ENCODE peak calls at places on chromosomes 6 and 20, in five cellular contexts. One of them, this sample, is unnamed. For H3K79me2 and H4K20me1, the result is how much of the 10 kb centered on the place peaks cover.

GRCh38 chr20:47586648-47587306 is 85.1 kb downstream of the NCOA3 start:
- DNase-seq in endothelial cell of umbilical vein: no peak
- DNase-seq in H9: no peak
- DNase-seq in SK-N-SH: no peak
- DNase-seq in mammary epithelial cell: no peak
- DNase-seq in this sample: no peak

GRCh38 chr6:150056916-150057315 is 12.0 kb downstream of the ULBP3 start:
- DNase-seq in mammary epithelial cell: no peak
- DNase-seq in H9: no peak
- DNase-seq in endothelial cell of umbilical vein: no peak
- DNase-seq in SK-N-SH: no peak
- DNase-seq in this sample: no peak

GRCh38 chr20:9068896-9069663 is at the start of gene PLCB4:
- DNase-seq in endothelial cell of umbilical vein: peak
- DNase-seq in mammary epithelial cell: peak
- DNase-seq in SK-N-SH: peak
- DNase-seq in H9: peak
- DNase-seq in this sample: no peak

GRCh38 chr20:17642404-17643269 is 39.4 kb downstream of the RRBP1 start:
- DNase-seq in mammary epithelial cell: no peak
- DNase-seq in H9: no peak
- DNase-seq in endothelial cell of umbilical vein: no peak
- DNase-seq in SK-N-SH: no peak
- DNase-seq in this sample: no peak

GRCh38 chr6:165181951-165182414 is 127.4 kb downstream of the C6orf118 start:
- DNase-seq in mammary epithelial cell: peak
- DNase-seq in SK-N-SH: no peak
- DNase-seq in endothelial cell of umbilical vein: no peak
- DNase-seq in H9: no peak
- DNase-seq in this sample: no peak

GRCh38 chr20:36572701-36573102 is 695 bp upstream of the TGIF2 start:
- DNase-seq in SK-N-SH: peak
- DNase-seq in mammary epithelial cell: peak
- DNase-seq in H9: peak
- DNase-seq in endothelial cell of umbilical vein: no peak
- DNase-seq in this sample: peak

GRCh38 chr6:36073587-36073986 is 46.0 kb downstream of the MAPK14 start:
- DNase-seq in mammary epithelial cell: no peak
- DNase-seq in SK-N-SH: peak
- DNase-seq in endothelial cell of umbilical vein: no peak
- DNase-seq in H9: no peak
- DNase-seq in this sample: no peak

GRCh38 chr20:24660651-24661050 is 191.2 kb downstream of the SYNDIG1 start:
- DNase-seq in endothelial cell of umbilical vein: no peak
- DNase-seq in SK-N-SH: no peak
- DNase-seq in mammary epithelial cell: no peak
- DNase-seq in H9: no peak
- DNase-seq in this sample: no peak

GRCh38 chr6:83633609-83634008 is 75.3 kb downstream of the SNAP91 start:
- DNase-seq in mammary epithelial cell: no peak
- DNase-seq in endothelial cell of umbilical vein: no peak
- DNase-seq in SK-N-SH: no peak
- DNase-seq in H9: peak
- DNase-seq in this sample: no peak

GRCh38 chr6:147201885-147202515 is 2.2 kb upstream of the STXBP5 start:
- DNase-seq in SK-N-SH: peak
- DNase-seq in endothelial cell of umbilical vein: no peak
- DNase-seq in mammary epithelial cell: peak
- DNase-seq in H9: peak
- DNase-seq in this sample: peak

GRCh38 chr6:32941412-32941784 is 570 bp upstream of the HLA-DMB start:
- DNase-seq in H9: no peak
- DNase-seq in endothelial cell of umbilical vein: peak
- DNase-seq in mammary epithelial cell: no peak
- DNase-seq in SK-N-SH: no peak
- DNase-seq in this sample: peak

GRCh38 chr20:37223053-37223452 is 38.6 kb downstream of the GHRH start:
- DNase-seq in endothelial cell of umbilical vein: no peak
- DNase-seq in SK-N-SH: no peak
- DNase-seq in mammary epithelial cell: peak
- DNase-seq in H9: no peak
- DNase-seq in this sample: peak

GRCh38 chr20:37384683-37385174 is 38.8 kb downstream of the SRC start:
- DNase-seq in endothelial cell of umbilical vein: peak
- DNase-seq in SK-N-SH: peak
- DNase-seq in mammary epithelial cell: peak
- DNase-seq in H9: peak
- DNase-seq in this sample: peak

GRCh38 chr6:40328376-40328987 is 258.7 kb downstream of the LRFN2 start:
- DNase-seq in mammary epithelial cell: peak
- DNase-seq in SK-N-SH: peak
- DNase-seq in H9: peak
- DNase-seq in endothelial cell of umbilical vein: no peak
- DNase-seq in this sample: peak

GRCh38 chr6:151451417-151451949 is 443 bp downstream of the RMND1 start:
- DNase-seq in SK-N-SH: no peak
- DNase-seq in endothelial cell of umbilical vein: peak
- DNase-seq in H9: no peak
- DNase-seq in mammary epithelial cell: no peak
- DNase-seq in this sample: no peak

GRCh38 chr20:25055711-25056492 is 2.0 kb downstream of the ACSS1 start:
- DNase-seq in H9: no peak
- DNase-seq in SK-N-SH: no peak
- DNase-seq in endothelial cell of umbilical vein: peak
- DNase-seq in mammary epithelial cell: no peak
- DNase-seq in this sample: no peak

GRCh38 chr6:139372326-139373153 is 1.9 kb downstream of the CITED2 start:
- DNase-seq in endothelial cell of umbilical vein: peak
- DNase-seq in H9: no peak
- DNase-seq in mammary epithelial cell: no peak
- DNase-seq in SK-N-SH: no peak
- DNase-seq in this sample: no peak

GRCh38 chr6:34157851-34158250 is 12.0 kb upstream of the GRM4 start:
- DNase-seq in H9: no peak
- DNase-seq in endothelial cell of umbilical vein: no peak
- DNase-seq in mammary epithelial cell: no peak
- DNase-seq in SK-N-SH: peak
- DNase-seq in this sample: no peak

GRCh38 chr6:49849121-49849907 is 17.0 kb downstream of the CRISP1 start:
- DNase-seq in H9: no peak
- DNase-seq in SK-N-SH: peak
- DNase-seq in mammary epithelial cell: peak
- DNase-seq in endothelial cell of umbilical vein: peak
- DNase-seq in this sample: peak

GRCh38 chr6:136060759-136061158 is 189.4 kb downstream of the MTFR2 start:
- DNase-seq in SK-N-SH: no peak
- DNase-seq in endothelial cell of umbilical vein: no peak
- DNase-seq in H9: no peak
- DNase-seq in mammary epithelial cell: no peak
- DNase-seq in this sample: no peak

GRCh38 chr6:22447191-22447590 is 122.2 kb upstream of the HDGFL1 start:
- DNase-seq in SK-N-SH: no peak
- DNase-seq in mammary epithelial cell: no peak
- DNase-seq in endothelial cell of umbilical vein: peak
- DNase-seq in H9: no peak
- DNase-seq in this sample: no peak

GRCh38 chr20:32560989-32561830 is 23.9 kb downstream of the NOL4L start:
- DNase-seq in endothelial cell of umbilical vein: no peak
- DNase-seq in mammary epithelial cell: no peak
- DNase-seq in H9: no peak
- DNase-seq in SK-N-SH: no peak
- DNase-seq in this sample: no peak

GRCh38 chr6:20426177-20427082 is 24.8 kb downstream of the E2F3 start:
- DNase-seq in endothelial cell of umbilical vein: no peak
- DNase-seq in H9: no peak
- DNase-seq in SK-N-SH: no peak
- DNase-seq in mammary epithelial cell: no peak
- DNase-seq in this sample: no peak

GRCh38 chr6:88311561-88311960 is 145.4 kb upstream of the CNR1 start:
- DNase-seq in mammary epithelial cell: no peak
- DNase-seq in H9: no peak
- DNase-seq in SK-N-SH: no peak
- DNase-seq in endothelial cell of umbilical vein: no peak
- DNase-seq in this sample: no peak

GRCh38 chr20:8515810-8516435 is 383.9 kb downstream of the PLCB1 start:
- DNase-seq in mammary epithelial cell: no peak
- DNase-seq in endothelial cell of umbilical vein: no peak
- DNase-seq in SK-N-SH: no peak
- DNase-seq in H9: no peak
- DNase-seq in this sample: no peak

GRCh38 chr6:151639750-151640149 is 145.9 kb downstream of the CCDC170 start:
- DNase-seq in H9: no peak
- DNase-seq in mammary epithelial cell: no peak
- DNase-seq in endothelial cell of umbilical vein: no peak
- DNase-seq in SK-N-SH: no peak
- DNase-seq in this sample: no peak

GRCh38 chr20:41531876-41532275 is 86.3 kb downstream of the CHD6 start:
- DNase-seq in SK-N-SH: no peak
- DNase-seq in endothelial cell of umbilical vein: no peak
- DNase-seq in mammary epithelial cell: no peak
- DNase-seq in H9: no peak
- DNase-seq in this sample: no peak
- H3K4me2 ChIP-seq in SK-N-SH: no peak
- H3K4me2 ChIP-seq in endothelial cell of umbilical vein: no peak
- H3K4me2 ChIP-seq in mammary epithelial cell: no peak
- H3K4me2 ChIP-seq in H9: no peak
- H3K4me2 ChIP-seq in this sample: no peak

GRCh38 chr20:49103647-49104364 is 57.7 kb downstream of the CSE1L start:
- DNase-seq in endothelial cell of umbilical vein: no peak
- DNase-seq in H9: no peak
- DNase-seq in SK-N-SH: no peak
- DNase-seq in mammary epithelial cell: no peak
- DNase-seq in this sample: no peak

GRCh38 chr20:49103019-49103418 is 56.9 kb downstream of the CSE1L start:
- DNase-seq in mammary epithelial cell: no peak
- DNase-seq in endothelial cell of umbilical vein: no peak
- DNase-seq in SK-N-SH: no peak
- DNase-seq in H9: no peak
- DNase-seq in this sample: no peak

GRCh38 chr20:49098136-49098535 is 52.0 kb downstream of the CSE1L start:
- DNase-seq in endothelial cell of umbilical vein: no peak
- DNase-seq in mammary epithelial cell: no peak
- DNase-seq in H9: no peak
- DNase-seq in SK-N-SH: no peak
- DNase-seq in this sample: no peak

GRCh38 chr20:49099011-49099410 is 52.9 kb downstream of the CSE1L start:
- DNase-seq in mammary epithelial cell: no peak
- DNase-seq in H9: no peak
- DNase-seq in endothelial cell of umbilical vein: no peak
- DNase-seq in SK-N-SH: no peak
- DNase-seq in this sample: no peak

DNA sequence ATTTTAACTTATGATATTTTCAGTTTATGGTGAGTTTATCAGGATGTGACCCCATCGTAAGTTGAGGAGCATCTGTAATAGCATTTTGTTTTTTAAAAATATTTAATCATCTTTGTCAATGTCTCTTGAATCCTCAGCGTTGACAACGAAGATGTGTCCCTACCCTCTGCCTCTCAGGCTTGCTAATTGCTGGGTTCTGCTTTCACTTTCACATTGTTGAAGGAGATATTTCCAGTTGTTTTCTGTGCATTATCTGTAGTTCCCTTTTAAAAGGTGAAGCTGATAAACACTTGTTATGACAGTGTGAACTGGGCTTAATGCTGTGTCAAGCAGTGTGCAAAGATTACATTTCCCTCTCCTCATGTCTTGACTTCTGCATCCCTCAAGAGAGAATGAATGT is 54.8 kb downstream of the CSE1L start:
- DNase-seq in SK-N-SH: no peak
- DNase-seq in endothelial cell of umbilical vein: no peak
- DNase-seq in H9: no peak
- DNase-seq in mammary epithelial cell: no peak
- DNase-seq in this sample: no peak
- H3K79me2 ChIP-seq in SK-N-SH: under half
- H3K79me2 ChIP-seq in endothelial cell of umbilical vein: under half
- H3K79me2 ChIP-seq in H9: under half
- H3K79me2 ChIP-seq in mammary epithelial cell: under half
- H3K79me2 ChIP-seq in this sample: under half

GRCh38 chr6:108588586-108588985 is 27.9 kb downstream of the FOXO3 start:
- DNase-seq in H9: no peak
- DNase-seq in endothelial cell of umbilical vein: peak
- DNase-seq in SK-N-SH: no peak
- DNase-seq in mammary epithelial cell: peak
- DNase-seq in this sample: no peak
- H4K20me1 ChIP-seq in H9: under half
- H4K20me1 ChIP-seq in endothelial cell of umbilical vein: under half
- H4K20me1 ChIP-seq in SK-N-SH: under half
- H4K20me1 ChIP-seq in mammary epithelial cell: under half
- H4K20me1 ChIP-seq in this sample: under half

DNA sequence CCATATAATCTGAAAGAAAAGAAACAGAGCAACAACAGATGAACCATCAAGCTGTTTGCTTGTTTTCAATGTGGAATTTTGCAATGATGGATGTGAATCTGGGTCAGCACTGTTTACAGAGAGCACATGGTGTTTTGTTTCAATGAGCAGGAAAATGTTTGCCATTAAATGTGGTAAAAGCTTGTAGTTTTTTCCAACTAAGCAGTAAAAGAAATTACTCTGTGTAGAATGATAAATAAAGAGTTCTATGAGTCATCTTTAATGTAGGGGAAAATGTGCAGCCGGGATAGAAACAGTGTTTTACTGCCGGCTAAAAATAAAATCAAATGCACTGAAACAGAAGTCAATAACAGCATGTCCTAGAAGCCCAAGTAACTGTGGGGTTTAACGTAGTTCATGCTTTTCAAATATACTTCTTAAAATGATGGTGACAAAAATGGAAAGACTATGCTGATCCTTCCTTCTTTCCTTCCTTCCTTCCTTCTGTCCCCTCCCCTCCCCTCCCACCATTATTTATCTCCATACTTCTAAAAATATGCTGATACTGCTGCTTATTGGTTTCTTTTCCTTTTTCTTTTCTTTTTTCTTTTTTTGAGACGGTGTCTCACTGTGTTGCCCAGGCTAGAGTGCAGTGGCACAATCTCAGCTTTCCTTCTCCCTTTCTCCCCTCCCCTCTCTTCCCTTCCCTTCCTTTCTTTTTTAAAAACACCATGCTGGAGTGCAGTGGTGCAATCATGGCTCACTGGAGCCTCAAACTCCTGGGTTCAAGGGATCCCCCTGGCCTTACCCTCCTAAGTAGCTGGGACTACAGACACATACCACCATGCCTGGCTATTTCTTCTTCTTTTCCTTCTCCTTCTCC is 6.3 kb upstream of the NAA20 start:
- DNase-seq in H9: no peak
- DNase-seq in SK-N-SH: no peak
- DNase-seq in mammary epithelial cell: no peak
- DNase-seq in endothelial cell of umbilical vein: peak
- DNase-seq in this sample: no peak
- H3K4me2 ChIP-seq in H9: no peak
- H3K4me2 ChIP-seq in SK-N-SH: peak
- H3K4me2 ChIP-seq in mammary epithelial cell: no peak
- H3K4me2 ChIP-seq in endothelial cell of umbilical vein: peak
- H3K4me2 ChIP-seq in this sample: no peak

DNA sequence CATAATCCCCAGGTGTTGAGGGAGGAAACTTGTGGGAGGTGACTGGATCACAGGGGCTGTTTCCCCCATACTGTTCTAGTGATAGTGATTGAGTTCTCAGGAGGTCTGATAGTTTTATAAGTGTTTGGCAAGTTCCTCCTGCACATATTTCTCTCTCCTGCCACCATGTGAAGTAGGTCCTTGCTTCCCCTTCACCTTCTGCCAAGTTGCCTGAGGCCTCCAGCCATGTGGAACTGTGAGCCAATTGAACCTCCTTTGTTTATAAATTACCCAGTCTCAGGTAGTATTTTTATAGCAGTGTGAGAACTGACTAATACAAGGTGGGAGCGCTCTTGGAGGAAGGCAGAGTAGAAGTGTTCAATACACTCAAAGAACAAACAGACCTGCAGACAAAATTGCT is 77.9 kb downstream of the ASCC3 start:
- DNase-seq in H9: no peak
- DNase-seq in mammary epithelial cell: peak
- DNase-seq in SK-N-SH: no peak
- DNase-seq in endothelial cell of umbilical vein: no peak
- DNase-seq in this sample: no peak
- H3K79me2 ChIP-seq in H9: under half
- H3K79me2 ChIP-seq in mammary epithelial cell: half or more
- H3K79me2 ChIP-seq in SK-N-SH: under half
- H3K79me2 ChIP-seq in endothelial cell of umbilical vein: under half
- H3K79me2 ChIP-seq in this sample: half or more